ENCODE peak calls at places on chromosome 5, in four cellular contexts. G, U, P and I are unnamed samples.

GRCh38 chr5:141637693-141638419 is 1.1 kb downstream of the RELL2 start:
- DNase-seq in G (peak), U (peak), P (no peak), I (peak)

GRCh38 chr5:107553063-107553676 is 117.6 kb downstream of the EFNA5 start:
- DNase-seq in G (peak), U (no peak), P (no peak), I (peak)

GRCh38 chr5:173925449-173926071 is 37.4 kb downstream of the CPEB4 start:
- DNase-seq in G (peak), U (peak), P (no peak), I (peak)

GRCh38 chr5:62773460-62773859 is 194.8 kb downstream of the LRRC70 start:
- DNase-seq in P (no peak), G (no peak), U (no peak), I (no peak)

GRCh38 chr5:168670881-168671575 is 91.9 kb upstream of the PANK3 start:
- DNase-seq in U (peak), G (no peak), P (no peak), I (no peak)

GRCh38 chr5:155471027-155471426 is 457.5 kb downstream of the KIF4B start:
- DNase-seq in U (no peak), G (no peak), P (no peak), I (no peak)

GRCh38 chr5:111681791-111682190 is 75.2 kb downstream of the NREP start:
- DNase-seq in P (no peak), G (no peak), U (no peak), I (peak)

GRCh38 chr5:169723103-169723831 is 86.2 kb downstream of the DOCK2 start:
- DNase-seq in P (no peak), G (no peak), U (no peak), I (no peak)

GRCh38 chr5:176603091-176603490 is 6.9 kb downstream of the GPRIN1 start:
- DNase-seq in P (no peak), U (no peak), G (no peak), I (no peak)

GRCh38 chr5:80921026-80921425 is 39.1 kb upstream of the RASGRF2 start:
- DNase-seq in P (no peak), G (no peak), U (no peak), I (no peak)

GRCh38 chr5:151123897-151124751 is 33.5 kb downstream of the ANXA6 start:
- DNase-seq in U (no peak), G (peak), P (peak), I (peak)

GRCh38 chr5:100904259-100904822 is 1.3 kb upstream of the ST8SIA4 start:
- DNase-seq in G (peak), U (no peak), P (no peak), I (no peak)

GRCh38 chr5:95803271-95804148 is 19.0 kb downstream of the GLRX start:
- DNase-seq in P (no peak), U (no peak), G (peak), I (no peak)

GRCh38 chr5:61474746-61475145 is 142.7 kb downstream of the ZSWIM6 start:
- DNase-seq in G (no peak), U (no peak), P (no peak), I (no peak)

GRCh38 chr5:457195-457961 is 14.4 kb downstream of the EXOC3 start:
- DNase-seq in G (no peak), U (no peak), P (no peak), I (no peak)

GRCh38 chr5:7080501-7080900 is 315.4 kb upstream of the ADCY2 start:
- DNase-seq in U (no peak), P (no peak), G (no peak), I (no peak)
- TF ChIP-seq CEBPB in U (no peak), P (no peak), G (no peak), I (no peak)

DNA sequence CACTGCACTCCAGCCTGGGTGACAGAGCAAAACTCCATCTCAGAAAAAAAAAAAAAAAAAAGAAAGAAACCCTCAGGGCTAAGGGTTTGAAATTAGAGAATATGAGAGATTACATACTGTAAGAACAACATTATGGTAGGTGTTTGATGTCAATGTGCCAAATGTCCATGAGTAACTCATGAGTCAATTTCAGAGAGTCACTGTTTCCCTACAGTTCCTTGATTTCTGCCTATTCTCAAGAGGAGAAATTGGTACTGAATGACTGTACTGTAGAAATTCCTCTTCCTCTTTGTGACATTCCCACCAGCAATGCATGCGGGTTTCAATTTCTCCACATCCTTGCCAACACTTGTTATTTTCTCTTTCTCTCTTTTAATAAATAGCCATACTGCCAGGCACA is 35.2 kb downstream of the MARVELD2 start:
- DNase-seq in U (no peak), G (peak), P (no peak), I (peak)
- TF ChIP-seq ELK1 in U (no peak), G (no peak), P (no peak), I (no peak)

GRCh38 chr5:91937121-91937520 is 554.0 kb upstream of the ARRDC3 start:
- DNase-seq in U (no peak), P (no peak), G (no peak), I (no peak)
- TF ChIP-seq CEBPB in U (no peak), P (no peak), G (no peak), I (no peak)

GRCh38 chr5:87127426-87127825 is 140.3 kb upstream of the RASA1 start:
- DNase-seq in U (no peak), P (no peak), G (no peak), I (peak)
- TF ChIP-seq ELK1 in U (no peak), P (no peak), G (no peak), I (no peak)